ENCODE peak calls at places on chromosomes 3 and 15, in six cellular contexts. Q is HCT116, V is A673, W is GM23338, Y is astrocyte of the cerebellum, N is Peyer's patch. B is an unnamed sample.

GRCh38 chr3:99909714-99910508 is 92.2 kb downstream of the CMSS1 start:
- DNase-seq in Q (no peak), V (no peak), W (no peak), Y (no peak), N (no peak), B (no peak)

GRCh38 chr3:112519424-112520001 is 20.2 kb upstream of the BTLA start:
- DNase-seq in Q (peak; percentile 51), V (peak; percentile 68), W (peak; percentile 85), Y (peak; percentile 72), N (no peak), B (peak; percentile 71)

GRCh38 chr15:48765007-48765406 is 45.9 kb downstream of the CEP152 start:
- DNase-seq in Q (no peak), V (no peak), W (no peak), Y (no peak), N (no peak), B (no peak)

GRCh38 chr15:83324799-83325198 is 40.3 kb upstream of the BNC1 start:
- DNase-seq in Q (no peak), V (no peak), W (no peak), Y (no peak), N (no peak), B (no peak)

GRCh38 chr3:45929042-45929679 is 14.1 kb upstream of the CXCR6 start:
- DNase-seq in Q (peak; percentile 10), V (peak; percentile 24), W (peak; percentile 64), Y (no peak), N (peak; percentile 61), B (peak; percentile 52)

GRCh38 chr15:83320404-83320803 is 35.9 kb upstream of the BNC1 start:
- DNase-seq in Q (no peak), V (no peak), W (no peak), Y (no peak), N (no peak), B (no peak)

GRCh38 chr3:11375333-11376076 is 103.3 kb downstream of the ATG7 start:
- DNase-seq in Q (no peak), V (no peak), W (no peak), Y (no peak), N (no peak), B (no peak)

GRCh38 chr3:18177271-18177670 is 247.9 kb downstream of the SATB1 start:
- DNase-seq in Q (no peak), V (no peak), W (no peak), Y (no peak), N (no peak), B (no peak)

GRCh38 chr3:120824613-120825012 is 82.1 kb downstream of the GTF2E1 start:
- DNase-seq in Q (no peak), V (no peak), W (peak; percentile 39), Y (no peak), N (no peak), B (no peak)

GRCh38 chr3:60579734-60580133 is 671.5 kb downstream of the FHIT start:
- DNase-seq in Q (no peak), V (no peak), W (no peak), Y (peak; percentile 86), N (no peak), B (no peak)

GRCh38 chr3:196954832-196955231 is 12.5 kb upstream of the NCBP2 start:
- DNase-seq in Q (no peak), V (no peak), W (no peak), Y (no peak), N (no peak), B (no peak)

GRCh38 chr15:74725241-74725774 is at the start of gene CYP1A1:
- DNase-seq in Q (no peak), V (peak; percentile 33), W (peak; percentile 68), Y (no peak), N (no peak), B (peak; percentile 29)

GRCh38 chr15:62834686-62835279 is 207.8 kb upstream of the TPM1 start:
- DNase-seq in Q (no peak), V (no peak), W (no peak), Y (peak; percentile 57), N (no peak), B (no peak)

GRCh38 chr3:64530434-64531049 is 157.3 kb downstream of the ADAMTS9 start:
- DNase-seq in Q (peak; percentile 21), V (peak; percentile 62), W (peak; percentile 89), Y (peak; percentile 33), N (no peak), B (peak; percentile 40)

GRCh38 chr15:76062282-76062681 is 2.5 kb downstream of the TMEM266 start:
- DNase-seq in Q (no peak), V (no peak), W (no peak), Y (no peak), N (no peak), B (no peak)

GRCh38 chr15:90142216-90143175 is 40.2 kb upstream of the IDH2 start:
- DNase-seq in Q (no peak), V (no peak), W (no peak), Y (no peak), N (no peak), B (peak; percentile 88)

GRCh38 chr3:186663351-186664118 is 2.3 kb upstream of the HRG start:
- DNase-seq in Q (no peak), V (no peak), W (peak; percentile 27), Y (no peak), N (no peak), B (no peak)

GRCh38 chr3:41364736-41365135 is 165.4 kb downstream of the CTNNB1 start:
- DNase-seq in Q (no peak), V (peak; percentile 2), W (peak; percentile 25), Y (no peak), N (no peak), B (no peak)

GRCh38 chr3:122514123-122515019 is at the start of gene KPNA1:
- DNase-seq in Q (peak; percentile 73), V (peak; percentile 95), W (peak; percentile 92), Y (peak; percentile 70), N (peak; percentile 90), B (peak; percentile 91)

GRCh38 chr3:124142389-124142970 is 150.6 kb upstream of the ROPN1 start:
- DNase-seq in Q (no peak), V (no peak), W (no peak), Y (no peak), N (no peak), B (no peak)

GRCh38 chr3:177744873-177745646 is 547.8 kb upstream of the TBL1XR1 start:
- DNase-seq in Q (no peak), V (no peak), W (no peak), Y (peak; percentile 22), N (no peak), B (peak; percentile 41)

GRCh38 chr15:67543348-67543718 is 830 bp downstream of the MAP2K5 start:
- DNase-seq in Q (no peak), V (no peak), W (no peak), Y (no peak), N (peak; percentile 63), B (no peak)

GRCh38 chr3:31968927-31969418 is 12.1 kb downstream of the OSBPL10 start:
- DNase-seq in Q (peak; percentile 86), V (no peak), W (no peak), Y (peak; percentile 90), N (no peak), B (no peak)

GRCh38 chr3:193791041-193792032 is 198.3 kb downstream of the OPA1 start:
- DNase-seq in Q (no peak), V (no peak), W (no peak), Y (no peak), N (no peak), B (peak; percentile 17)

GRCh38 chr3:16849240-16849639 is 35.5 kb upstream of the PLCL2 start:
- DNase-seq in Q (no peak), V (peak; percentile 43), W (peak; percentile 75), Y (peak; percentile 27), N (peak; percentile 59), B (peak; percentile 30)

GRCh38 chr3:13414040-13414729 is 5.9 kb downstream of the NUP210 start:
- DNase-seq in Q (no peak), V (no peak), W (no peak), Y (no peak), N (no peak), B (peak; percentile 97)

GRCh38 chr15:90860450-90860849 is 7.9 kb upstream of the FURIN start:
- DNase-seq in Q (peak; percentile 49), V (no peak), W (no peak), Y (no peak), N (no peak), B (no peak)

GRCh38 chr3:25781145-25781757 is 2.0 kb downstream of the NGLY1 start:
- DNase-seq in Q (no peak), V (no peak), W (no peak), Y (no peak), N (no peak), B (peak; percentile 30)

GRCh38 chr3:25782938-25783660 is at the start of gene NGLY1:
- DNase-seq in Q (peak; percentile 51), V (peak; percentile 88), W (peak; percentile 83), Y (peak; percentile 55), N (peak; percentile 90), B (peak; percentile 89)

GRCh38 chr3:25781758-25782594 is 1.3 kb downstream of the NGLY1 start:
- DNase-seq in Q (no peak), V (no peak), W (no peak), Y (no peak), N (no peak), B (peak; percentile 27)

GRCh38 chr3:25782636-25782937 is 656 bp downstream of the NGLY1 start:
- DNase-seq in Q (no peak), V (no peak), W (no peak), Y (no peak), N (no peak), B (no peak)

DNA sequence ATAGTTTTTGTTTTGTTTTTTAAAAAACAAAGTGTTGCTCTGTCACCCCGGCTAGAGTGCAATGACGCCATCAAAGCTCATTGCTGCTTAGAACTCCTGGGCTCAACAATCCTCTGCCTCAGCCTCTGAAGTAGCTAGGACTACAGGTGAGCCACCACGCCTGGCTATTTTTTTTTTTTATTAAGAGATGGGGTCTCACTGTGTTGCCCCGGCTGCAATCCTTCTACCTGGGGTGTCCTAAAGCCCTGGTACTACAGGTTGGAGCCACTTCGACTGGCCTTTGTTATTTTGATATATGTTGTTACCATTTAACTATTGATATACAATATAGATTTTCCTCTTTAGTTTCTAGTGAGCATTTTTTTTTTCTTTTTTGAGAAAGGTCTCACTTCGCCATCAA is 2.6 kb downstream of the NGLY1 start:
- DNase-seq in Q (no peak), V (no peak), W (no peak), Y (no peak), N (no peak), B (no peak)
- H3K4me3 ChIP-seq in Q (no peak overlapping the region), V (no peak overlapping the region), W (no peak overlapping the region), Y (no peak overlapping the region), N (no peak overlapping the region), B (peak overlapping the region; percentile 92)

GRCh38 chr3:23999012-23999641 is 54.0 kb downstream of the NR1D2 start:
- DNase-seq in Q (peak; percentile 19), V (peak; percentile 82), W (peak; percentile 80), Y (peak; percentile 35), N (peak; percentile 63), B (peak; percentile 57)
- H3K4me3 ChIP-seq in Q (no peak overlapping the region), V (no peak overlapping the region), W (no peak overlapping the region), Y (no peak overlapping the region), N (no peak overlapping the region), B (no peak overlapping the region)

DNA sequence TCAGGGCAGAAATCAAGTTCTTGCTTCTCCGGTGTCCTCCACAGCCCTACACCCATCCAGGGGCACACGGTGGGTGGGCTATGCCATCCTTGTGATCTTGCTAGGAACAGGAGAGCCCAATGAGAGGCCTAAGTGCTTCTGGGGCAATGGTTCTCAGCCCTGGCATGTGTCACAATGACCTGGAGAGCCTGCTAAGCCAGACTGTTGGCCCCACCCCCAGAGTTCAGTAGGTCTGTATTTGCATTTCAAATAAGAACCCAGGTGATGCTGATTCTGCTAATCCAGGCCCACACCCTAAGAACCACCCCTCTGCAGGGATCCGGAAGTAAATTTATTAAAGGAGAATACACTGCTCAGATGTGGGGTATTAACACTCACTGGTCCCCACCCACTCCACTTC is 57.9 kb downstream of the RORA start:
- DNase-seq in Q (no peak), V (no peak), W (peak; percentile 61), Y (no peak), N (no peak), B (no peak)
- H3K4me3 ChIP-seq in Q (no peak overlapping the region), V (no peak overlapping the region), W (peak overlapping the region; percentile 38), Y (no peak overlapping the region), N (no peak overlapping the region), B (no peak overlapping the region)

GRCh38 chr15:34640661-34641060 is 57.2 kb upstream of the GOLGA8B start:
- DNase-seq in Q (no peak), V (no peak), W (no peak), Y (no peak), N (no peak), B (no peak)
- H3K4me3 ChIP-seq in Q (no peak overlapping the region), V (no peak overlapping the region), W (no peak overlapping the region), Y (no peak overlapping the region), N (no peak overlapping the region), B (no peak overlapping the region)